ENCODE peak calls at places on chromosomes 4 and X, in six cellular contexts. S, F, Z, P, X and K are unnamed samples.

GRCh38 chrX:3603026-3603661 is 110.3 kb downstream of the PRKX start:
- DNase-seq in S (no peak), F (no peak), Z (no peak), P (no peak), X (no peak), K (no peak)

GRCh38 chr4:77220841-77221613 is 64.0 kb downstream of the CCNG2 start:
- DNase-seq in S (peak; percentile 54), F (peak; percentile 17), Z (no peak), P (no peak), X (peak; percentile 92), K (no peak)

GRCh38 chrX:56564921-56565861 is 1.8 kb downstream of the UBQLN2 start:
- DNase-seq in S (peak; percentile 5), F (no peak), Z (peak; percentile 8), P (no peak), X (peak; percentile 2), K (no peak)

GRCh38 chr4:3372933-3373465 is 68.8 kb upstream of the HGFAC start:
- DNase-seq in S (no peak), F (peak; percentile 60), Z (no peak), P (peak; percentile 40), X (no peak), K (no peak)

GRCh38 chrX:16946971-16947562 is 609 bp downstream of the REPS2 start:
- DNase-seq in S (no peak), F (peak; percentile 15), Z (peak; percentile 1), P (peak; percentile 47), X (peak; percentile 19), K (no peak)

GRCh38 chrX:45850197-45850774 is 649.6 kb upstream of the DIPK2B start:
- DNase-seq in S (no peak), F (no peak), Z (peak; percentile 7), P (no peak), X (peak; percentile 1), K (no peak)

GRCh38 chrX:14497184-14497666 is 32.1 kb upstream of the GLRA2 start:
- DNase-seq in S (peak; percentile 4), F (no peak), Z (peak; percentile 22), P (no peak), X (no peak), K (no peak)

GRCh38 chr4:23956601-23957364 is 66.9 kb upstream of the PPARGC1A start:
- DNase-seq in S (peak; percentile 43), F (no peak), Z (no peak), P (no peak), X (no peak), K (no peak)

GRCh38 chr4:79206660-79207059 is 119.2 kb downstream of the NAA11 start:
- DNase-seq in S (no peak), F (no peak), Z (no peak), P (no peak), X (no peak), K (no peak)

GRCh38 chr4:151409470-151410313 is 716 bp downstream of the FHIP1A start:
- DNase-seq in S (no peak), F (peak; percentile 21), Z (no peak), P (peak; percentile 60), X (peak; percentile 38), K (no peak)

GRCh38 chr4:15234585-15235126 is 193.2 kb upstream of the C1QTNF7 start:
- DNase-seq in S (peak; percentile 98), F (no peak), Z (no peak), P (no peak), X (no peak), K (no peak)

GRCh38 chr4:88008133-88008621 is 742 bp downstream of the PKD2 start:
- DNase-seq in S (peak; percentile 48), F (peak; percentile 41), Z (peak; percentile 0), P (peak; percentile 60), X (peak; percentile 77), K (no peak)

GRCh38 chr4:6829077-6829476 is 46.5 kb downstream of the KIAA0232 start:
- DNase-seq in S (no peak), F (no peak), Z (no peak), P (no peak), X (no peak), K (no peak)
- H3K36me3 ChIP-seq in S (peaks cover 30% of the 10 kb centered on the region), F (peaks cover 21% of the 10 kb centered on the region), Z (peaks cover 14% of the 10 kb centered on the region), P (no peaks in the 10 kb centered on the region), X (peaks cover 22% of the 10 kb centered on the region), K (no peaks in the 10 kb centered on the region)

GRCh38 chr4:144646523-144647094 is 653 bp downstream of the HHIP start:
- DNase-seq in S (no peak), F (no peak), Z (no peak), P (peak; percentile 43), X (peak; percentile 39), K (no peak)

GRCh38 chr4:144644368-144645101 is 1.4 kb upstream of the HHIP start:
- DNase-seq in S (no peak), F (no peak), Z (no peak), P (no peak), X (no peak), K (no peak)

GRCh38 chr4:144645621-144646522 is at the start of gene HHIP:
- DNase-seq in S (peak; percentile 65), F (peak; percentile 28), Z (no peak), P (peak; percentile 73), X (peak; percentile 62), K (no peak)

GRCh38 chr4:144647095-144647959 is 1.4 kb downstream of the HHIP start:
- DNase-seq in S (peak; percentile 51), F (no peak), Z (no peak), P (no peak), X (no peak), K (no peak)

DNA sequence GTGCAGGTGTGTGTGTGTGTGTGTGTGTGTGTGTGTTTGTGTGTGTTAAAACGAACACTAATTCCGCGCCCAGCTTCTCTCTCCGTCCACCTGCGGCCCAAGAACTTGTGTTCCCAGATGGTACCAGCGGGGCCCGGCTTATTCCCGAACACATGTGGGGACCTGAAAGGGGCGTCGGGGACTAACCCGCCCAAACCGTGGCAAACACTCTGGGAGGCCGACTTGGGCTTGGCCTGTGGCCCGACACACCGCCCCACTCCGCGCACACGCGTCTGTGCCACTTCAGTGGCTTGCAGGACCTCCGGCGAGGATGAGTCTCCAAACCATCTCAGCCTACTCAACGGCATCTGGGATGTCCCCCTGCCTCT is 870 bp upstream of the HHIP start:
- DNase-seq in S (no peak), F (peak; percentile 11), Z (no peak), P (peak; percentile 47), X (no peak), K (no peak)
- H3K27ac ChIP-seq in S (no peak overlapping the region), F (no peak overlapping the region), Z (no peak overlapping the region), P (peak overlapping the region; percentile 58), X (no peak overlapping the region), K (no peak overlapping the region)

DNA sequence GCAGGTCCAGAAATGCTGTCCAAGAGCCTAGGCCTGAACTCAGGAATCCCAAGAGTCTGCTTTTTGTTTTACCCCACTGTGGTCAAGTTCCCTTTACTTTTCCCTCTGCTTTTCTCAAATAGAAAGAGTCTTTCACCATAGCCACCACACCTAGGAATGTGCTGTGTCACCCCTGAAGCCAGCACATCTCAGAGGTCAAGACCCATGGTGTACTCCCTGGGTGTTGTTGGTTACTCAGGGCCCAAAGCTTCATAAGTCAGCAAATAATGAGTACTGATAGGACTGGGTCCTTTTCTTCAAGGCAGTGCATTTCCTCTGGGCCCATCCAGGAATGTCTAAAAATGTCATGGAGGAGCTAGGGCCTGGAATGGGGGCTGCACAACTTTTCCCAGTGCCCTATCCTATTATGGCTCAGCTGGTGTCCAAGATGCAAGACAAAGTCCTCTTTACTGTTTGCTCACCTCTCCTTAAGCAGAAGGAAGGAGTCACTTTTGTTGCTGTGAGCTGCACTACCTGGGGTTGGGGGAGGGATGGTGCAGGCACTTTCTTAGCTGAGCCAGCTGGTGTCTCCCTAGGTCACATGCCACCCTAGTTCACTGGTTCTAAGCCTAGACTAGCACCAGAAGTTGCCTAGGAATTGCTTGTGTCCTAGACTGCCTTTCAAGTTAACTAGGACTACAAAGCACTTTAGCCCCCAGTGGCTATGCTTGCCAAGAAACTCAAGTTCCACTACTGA is 62.4 kb upstream of the RXFP1 start:
- DNase-seq in S (no peak), F (no peak), Z (no peak), P (no peak), X (no peak), K (no peak)
- H3K9me3 ChIP-seq in S (no peaks in the 10 kb centered on the region), F (no peaks in the 10 kb centered on the region), Z (no peaks in the 10 kb centered on the region), P (no peaks in the 10 kb centered on the region), X (no peaks in the 10 kb centered on the region), K (no peaks in the 10 kb centered on the region)

DNA sequence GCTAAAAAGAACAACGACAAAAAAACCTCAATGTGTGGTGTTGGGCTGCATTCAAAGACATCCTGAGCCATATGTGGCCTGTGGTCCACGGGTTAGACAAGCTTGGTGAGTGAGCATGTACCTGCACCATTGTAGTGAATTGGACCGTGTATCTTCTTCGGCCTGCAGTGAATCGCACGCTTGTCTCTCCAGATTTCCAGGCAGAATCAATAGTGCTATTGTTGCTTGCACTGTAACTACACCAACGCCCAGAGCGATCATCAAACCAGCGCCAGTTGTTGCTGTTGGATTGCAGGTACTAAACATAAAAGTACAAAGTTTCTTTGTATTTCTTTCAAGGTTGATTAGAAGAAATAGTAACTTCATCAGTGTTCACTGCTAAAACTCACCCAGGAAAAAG is 101.6 kb downstream of the HUWE1 start:
- DNase-seq in S (no peak), F (no peak), Z (no peak), P (no peak), X (no peak), K (no peak)
- H3K36me3 ChIP-seq in S (peaks cover 29% of the 10 kb centered on the region), F (peaks cover 30% of the 10 kb centered on the region), Z (peaks cover 75% of the 10 kb centered on the region), P (no peaks in the 10 kb centered on the region), X (peaks cover 62% of the 10 kb centered on the region), K (peaks cover 100% of the 10 kb centered on the region)

DNA sequence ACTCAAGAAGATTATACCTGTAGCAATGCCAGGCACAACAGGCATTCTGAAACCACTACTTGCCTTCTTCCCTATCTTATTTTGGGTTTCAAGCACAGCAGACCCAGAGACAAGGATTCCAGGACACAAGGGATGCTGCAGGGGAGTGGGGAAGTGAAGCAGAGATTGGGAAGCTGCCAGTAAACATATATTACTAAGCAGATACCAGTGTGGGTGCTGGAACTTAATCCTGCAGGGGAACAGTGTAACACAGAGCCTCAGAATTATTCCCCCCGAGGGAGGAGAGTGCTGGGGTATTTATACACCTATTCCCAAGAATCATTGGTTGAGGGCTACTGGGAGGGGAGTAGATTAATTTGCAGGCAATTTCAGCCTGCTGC is 33.3 kb upstream of the MAML3 start:
- DNase-seq in S (peak; percentile 33), F (no peak), Z (no peak), P (no peak), X (no peak), K (no peak)
- H3K27ac ChIP-seq in S (no peak overlapping the region), F (no peak overlapping the region), Z (no peak overlapping the region), P (no peak overlapping the region), X (no peak overlapping the region), K (peak overlapping the region; percentile 74)

DNA sequence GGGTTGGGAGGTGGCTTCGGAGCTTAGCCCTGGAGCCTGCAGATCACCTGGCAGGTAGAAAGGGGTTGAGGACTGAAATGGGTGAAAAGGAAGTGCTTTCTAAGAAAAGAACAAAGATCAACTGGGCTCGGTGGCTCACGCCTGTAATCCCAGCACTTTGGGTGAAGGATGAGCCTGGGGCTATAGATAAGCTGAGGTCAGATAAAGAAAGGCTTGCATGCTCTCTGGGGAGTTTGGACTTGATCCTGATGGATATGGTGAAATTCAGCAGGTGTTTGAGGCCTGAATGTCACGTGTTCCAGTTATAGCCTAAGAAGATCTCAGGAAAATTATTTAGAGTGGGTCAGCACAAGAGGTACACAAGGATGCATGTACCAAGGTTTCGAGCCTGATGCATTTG is 40.8 kb downstream of the SLC34A2 start:
- DNase-seq in S (no peak), F (no peak), Z (no peak), P (no peak), X (peak; percentile 18), K (no peak)
- H3K9me3 ChIP-seq in S (no peaks in the 10 kb centered on the region), F (no peaks in the 10 kb centered on the region), Z (no peaks in the 10 kb centered on the region), P (no peaks in the 10 kb centered on the region), X (no peaks in the 10 kb centered on the region), K (peaks cover 16% of the 10 kb centered on the region)